ENCODE peak calls at places on chromosomes 16 and 17, in eight cellular contexts. L is naive B cell; W is glutamatergic neuron; F is GDM1; R is adrenal gland; Z is stimulated activated naive B cell treated with anti-CD40 and anti-IgM and Interleukin-4, amounts not matched to agents 10 μg/mL and 1 μg/mL and 100 μg/mL, for 72 hours; X is NCI-H2107; K is T-helper 9 cell. Y is an unnamed sample.
A peak's percentile ranks its signal among the peaks of the same experiment; 100 is the strongest.

GRCh38 chr17:31605761-31606160 is 214.3 kb downstream of the RAB11FIP4 start:
- DNase-seq in L (no peak), W (no peak), F (no peak), R (no peak), Z (no peak), X (no peak), K (no peak), Y (no peak)

GRCh38 chr17:58028591-58028990 is 21.5 kb upstream of the SRSF1 start:
- DNase-seq in L (no peak), W (no peak), F (no peak), R (no peak), Z (no peak), X (no peak), K (no peak), Y (no peak)

GRCh38 chr17:17874478-17874877 is 37.7 kb upstream of the SREBF1 start:
- DNase-seq in L (no peak), W (no peak), F (no peak), R (no peak), Z (no peak), X (no peak), K (no peak), Y (no peak)

GRCh38 chr17:7056386-7056785 is 12.5 kb upstream of the SLC16A11 start:
- DNase-seq in L (no peak), W (no peak), F (no peak), R (no peak), Z (no peak), X (no peak), K (no peak), Y (no peak)

GRCh38 chr17:72338847-72339790 is 218.3 kb downstream of the SOX9 start:
- DNase-seq in L (no peak), W (no peak), F (no peak), R (peak; percentile 32), Z (no peak), X (no peak), K (no peak), Y (peak; percentile 80)

GRCh38 chr16:65783709-65784474 is 582.6 kb upstream of the CDH5 start:
- DNase-seq in L (no peak), W (no peak), F (no peak), R (no peak), Z (no peak), X (no peak), K (no peak), Y (no peak)

GRCh38 chr17:47188799-47189731 is at the start of gene CDC27:
- DNase-seq in L (peak; percentile 99), W (peak; percentile 99), F (peak; percentile 95), R (peak; percentile 99), Z (peak; percentile 99), X (peak; percentile 98), K (peak; percentile 100), Y (peak; percentile 100)

GRCh38 chr16:17205279-17206139 is 265.3 kb downstream of the XYLT1 start:
- DNase-seq in L (no peak), W (no peak), F (no peak), R (no peak), Z (no peak), X (no peak), K (no peak), Y (no peak)

GRCh38 chr16:55501549-55502322 is 7.1 kb upstream of the LPCAT2 start:
- DNase-seq in L (no peak), W (no peak), F (no peak), R (no peak), Z (no peak), X (no peak), K (no peak), Y (no peak)

GRCh38 chr17:29205047-29205446 is 24.8 kb upstream of the MYO18A start:
- DNase-seq in L (no peak), W (no peak), F (no peak), R (no peak), Z (no peak), X (no peak), K (no peak), Y (no peak)

GRCh38 chr16:57143125-57143965 is 42.5 kb downstream of the PSME3IP1 start:
- DNase-seq in L (no peak), W (no peak), F (no peak), R (no peak), Z (no peak), X (no peak), K (no peak), Y (peak; percentile 72)

GRCh38 chr17:50556803-50557202 is 3.7 kb upstream of the CACNA1G start:
- DNase-seq in L (no peak), W (no peak), F (no peak), R (peak; percentile 48), Z (no peak), X (peak; percentile 16), K (no peak), Y (no peak)

GRCh38 chr17:80877095-80877828 is 114.4 kb upstream of the CHMP6 start:
- DNase-seq in L (peak; percentile 62), W (no peak), F (no peak), R (peak; percentile 11), Z (peak; percentile 73), X (no peak), K (no peak), Y (peak; percentile 30)

GRCh38 chr17:55634702-55635101 is 88.0 kb downstream of the TMEM100 start:
- DNase-seq in L (no peak), W (no peak), F (no peak), R (no peak), Z (no peak), X (no peak), K (no peak), Y (no peak)

GRCh38 chr16:87178177-87178863 is 138.9 kb downstream of the C16orf95 start:
- DNase-seq in L (no peak), W (peak; percentile 43), F (no peak), R (peak; percentile 26), Z (no peak), X (no peak), K (no peak), Y (no peak)

GRCh38 chr16:72284042-72284789 is 112.3 kb upstream of the PMFBP1 start:
- DNase-seq in L (no peak), W (peak; percentile 59), F (no peak), R (no peak), Z (no peak), X (no peak), K (no peak), Y (no peak)

GRCh38 chr16:5845046-5845445 is 747.5 kb upstream of the EEF2KMT start:
- DNase-seq in L (no peak), W (no peak), F (no peak), R (no peak), Z (no peak), X (no peak), K (no peak), Y (no peak)

GRCh38 chr16:47732122-47732805 is 271.1 kb downstream of the PHKB start:
- DNase-seq in L (no peak), W (no peak), F (peak; percentile 43), R (no peak), Z (no peak), X (no peak), K (no peak), Y (no peak)

GRCh38 chr16:67053767-67054334 is 24.9 kb downstream of the CBFB start:
- DNase-seq in L (no peak), W (no peak), F (no peak), R (no peak), Z (no peak), X (no peak), K (no peak), Y (no peak)

GRCh38 chr16:73163238-73163795 is 115.4 kb upstream of the ZFHX3 start:
- DNase-seq in L (no peak), W (no peak), F (no peak), R (no peak), Z (no peak), X (no peak), K (no peak), Y (no peak)

GRCh38 chr17:47896672-47897490 is 845 bp downstream of the SP2 start:
- DNase-seq in L (no peak), W (no peak), F (no peak), R (no peak), Z (no peak), X (no peak), K (no peak), Y (no peak)

GRCh38 chr17:45366691-45367090 is 49.9 kb upstream of the MAP3K14 start:
- DNase-seq in L (no peak), W (no peak), F (no peak), R (no peak), Z (no peak), X (no peak), K (no peak), Y (peak; percentile 44)

GRCh38 chr16:48252013-48252412 is 4.7 kb upstream of the ABCC11 start:
- DNase-seq in L (no peak), W (no peak), F (no peak), R (no peak), Z (no peak), X (no peak), K (no peak), Y (no peak)

GRCh38 chr17:78240839-78241238 is 9.4 kb downstream of the TMEM235 start:
- DNase-seq in L (no peak), W (no peak), F (no peak), R (no peak), Z (no peak), X (no peak), K (no peak), Y (no peak)

GRCh38 chr16:61871837-61872777 is 164.1 kb downstream of the CDH8 start:
- DNase-seq in L (no peak), W (no peak), F (no peak), R (no peak), Z (no peak), X (no peak), K (no peak), Y (no peak)

GRCh38 chr17:45868276-45868675 is 23.6 kb downstream of the SPPL2C start:
- DNase-seq in L (no peak), W (no peak), F (no peak), R (no peak), Z (no peak), X (no peak), K (no peak), Y (no peak)

GRCh38 chr17:43418441-43419374 is 19.9 kb downstream of the ARL4D start:
- DNase-seq in L (no peak), W (peak; percentile 57), F (peak; percentile 47), R (peak; percentile 86), Z (no peak), X (no peak), K (no peak), Y (peak; percentile 79)

GRCh38 chr17:77892469-77893143 is 65.9 kb upstream of the TNRC6C start:
- DNase-seq in L (no peak), W (peak; percentile 66), F (no peak), R (no peak), Z (no peak), X (no peak), K (no peak), Y (peak; percentile 42)

GRCh38 chr17:59493867-59494266 is 71.5 kb upstream of the DHX40 start:
- DNase-seq in L (no peak), W (no peak), F (no peak), R (no peak), Z (no peak), X (no peak), K (no peak), Y (no peak)